ENCODE peak calls at places on chromosome 16, in ten cellular contexts. L is tibial nerve, X is AG09309, O is endodermal cell, T is thoracic aorta, E is fibroblast of the aortic adventitia, F is foreskin fibroblast, Y is HFF-Myc, S is pancreas, P is HCT116. J is an unnamed sample.

GRCh38 chr16:86901483-86901882 is 323.1 kb downstream of the FOXL1 start:
- DNase-seq in P (no peak), F (peak), X (no peak), O (no peak), T (no peak), S (peak), L (no peak), Y (no peak), E (peak), J (no peak)

GRCh38 chr16:66099261-66099660 is 267.2 kb upstream of the CDH5 start:
- DNase-seq in S (no peak), X (no peak), E (no peak), O (no peak), T (no peak), P (no peak), Y (no peak), L (no peak), F (no peak), J (no peak)

GRCh38 chr16:47424846-47425245 is 36.0 kb downstream of the ITFG1 start:
- DNase-seq in Y (no peak), E (no peak), P (no peak), F (no peak), L (no peak), O (peak), X (no peak), S (no peak), T (no peak), J (no peak)

GRCh38 chr16:70651524-70651923 is 5.2 kb downstream of the IL34 start:
- DNase-seq in S (no peak), X (no peak), O (no peak), L (no peak), T (no peak), E (no peak), Y (no peak), F (peak), P (no peak), J (no peak)

GRCh38 chr16:50469744-50470301 is 78.4 kb upstream of the NKD1 start:
- DNase-seq in L (no peak), S (no peak), T (no peak), O (no peak), Y (no peak), X (no peak), E (no peak), F (no peak), P (no peak), J (no peak)

GRCh38 chr16:31472559-31473203 is 729 bp downstream of the TGFB1I1 start:
- DNase-seq in F (peak), L (peak), S (peak), O (peak), Y (peak), E (peak), X (peak), T (peak), P (peak), J (peak)

GRCh38 chr16:24568392-24568791 is 29.0 kb downstream of the RBBP6 start:
- DNase-seq in S (no peak), T (no peak), L (no peak), Y (no peak), F (peak), P (no peak), O (no peak), X (peak), E (peak), J (no peak)

GRCh38 chr16:17564856-17565255 is 94.1 kb upstream of the XYLT1 start:
- DNase-seq in X (no peak), L (no peak), T (no peak), P (no peak), E (no peak), F (no peak), Y (no peak), S (no peak), O (no peak), J (no peak)

GRCh38 chr16:89023621-89024511 is 46.9 kb upstream of the CBFA2T3 start:
- DNase-seq in Y (no peak), L (no peak), X (no peak), S (peak), P (no peak), T (no peak), E (no peak), F (no peak), O (peak), J (no peak)

GRCh38 chr16:27781195-27781524 is 231.2 kb downstream of the KATNIP start:
- DNase-seq in L (no peak), X (no peak), E (peak), T (no peak), O (no peak), S (no peak), F (no peak), Y (no peak), P (no peak), J (no peak)

GRCh38 chr16:27778926-27779570 is 229.1 kb downstream of the KATNIP start:
- DNase-seq in O (no peak), S (no peak), P (no peak), X (no peak), T (no peak), Y (no peak), E (no peak), L (no peak), F (no peak), J (no peak)

GRCh38 chr16:27778171-27778925 is 228.4 kb downstream of the KATNIP start:
- DNase-seq in P (no peak), E (no peak), X (no peak), T (no peak), F (no peak), L (no peak), Y (no peak), S (no peak), O (no peak), J (no peak)

GRCh38 chr16:27780468-27781194 is 230.7 kb downstream of the KATNIP start:
- DNase-seq in E (no peak), F (no peak), L (no peak), X (no peak), O (no peak), P (no peak), T (no peak), Y (no peak), S (no peak), J (no peak)

GRCh38 chr16:27779719-27780161 is 229.8 kb downstream of the KATNIP start:
- DNase-seq in X (peak), L (peak), S (no peak), E (peak), T (no peak), Y (peak), O (peak), F (peak), P (no peak), J (no peak)
- TF ChIP-seq CTCF in X (peak), L (no peak), S (no peak), E (peak), T (peak), Y (peak), O (peak), F (peak), P (no peak), J (peak)

DNA sequence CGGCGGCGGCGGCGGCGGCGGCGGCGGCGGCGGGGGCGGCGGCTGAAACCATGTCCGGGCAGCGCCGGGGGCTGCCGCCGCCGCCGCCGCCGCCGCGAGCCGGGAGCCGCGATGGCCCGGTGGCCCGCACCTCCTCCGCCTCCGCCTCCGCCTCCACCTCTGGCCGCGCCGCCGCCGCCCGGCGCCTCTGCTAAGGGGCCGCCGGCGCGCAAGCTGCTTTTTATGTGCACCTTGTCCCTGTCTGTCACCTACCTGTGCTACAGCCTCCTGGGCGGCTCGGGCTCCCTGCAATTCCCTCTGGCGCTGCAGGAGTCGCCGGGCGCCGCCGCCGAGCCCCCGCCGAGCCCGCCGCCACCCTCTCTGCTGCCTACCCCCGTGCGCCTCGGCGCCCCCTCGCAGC is 548 bp downstream of the HS3ST4 start:
- DNase-seq in F (no peak), T (no peak), P (no peak), X (no peak), S (no peak), L (no peak), E (no peak), Y (no peak), O (peak), J (no peak)
- H3K4me3 ChIP-seq in F (no peak), T (no peak), P (no peak), X (no peak), S (no peak), L (no peak), E (no peak), Y (no peak), O (no peak), J (no peak)

GRCh38 chr16:58011652-58012051 is 10.4 kb downstream of the USB1 start:
- DNase-seq in F (peak), P (no peak), O (peak), Y (no peak), X (no peak), E (peak), T (no peak), S (no peak), L (no peak), J (peak)
- TF ChIP-seq CTCF in F (no peak), P (no peak), O (peak), Y (no peak), X (no peak), E (no peak), T (no peak), S (no peak), L (no peak), J (no peak)

GRCh38 chr16:69511641-69512040 is 54.1 kb upstream of the NFAT5 start:
- DNase-seq in O (no peak), P (no peak), X (no peak), S (no peak), Y (no peak), F (no peak), E (no peak), T (no peak), L (peak), J (no peak)

GRCh38 chr16:69509125-69509524 is 56.6 kb upstream of the NFAT5 start:
- DNase-seq in T (no peak), P (no peak), E (no peak), X (no peak), O (no peak), F (no peak), S (no peak), L (no peak), Y (no peak), J (no peak)

GRCh38 chr16:69513180-69513966 is 52.4 kb upstream of the NFAT5 start:
- DNase-seq in X (peak), E (peak), T (no peak), L (no peak), F (peak), O (peak), P (no peak), S (no peak), Y (peak), J (peak)

DNA sequence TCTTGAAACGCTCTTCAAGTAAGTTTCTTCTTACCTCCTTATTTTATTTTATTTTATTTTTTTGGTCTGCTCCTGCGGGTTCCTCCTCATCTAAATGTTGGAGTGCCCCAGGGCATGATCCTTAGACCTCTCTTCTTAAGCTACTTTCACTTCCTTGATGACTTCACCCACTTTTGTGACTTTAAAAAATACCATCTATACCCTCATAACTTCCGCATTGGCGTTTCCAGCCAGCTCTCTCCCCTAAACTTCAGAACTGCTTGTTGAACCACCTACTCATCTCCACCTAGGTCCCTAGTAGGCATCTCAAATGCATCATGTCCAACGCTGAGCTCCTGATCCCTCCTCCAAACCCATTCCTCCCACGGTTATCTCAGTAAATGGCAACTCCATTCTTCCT is 51.4 kb upstream of the NFAT5 start:
- DNase-seq in T (no peak), X (no peak), Y (no peak), F (no peak), E (no peak), S (no peak), L (no peak), P (no peak), O (no peak), J (no peak)
- H3K4me3 ChIP-seq in T (no peak), X (no peak), Y (no peak), F (no peak), E (no peak), S (no peak), L (no peak), P (peak), O (no peak), J (no peak)

GRCh38 chr16:56109205-56109604 is 82.1 kb upstream of the GNAO1 start:
- DNase-seq in F (no peak), E (no peak), P (no peak), Y (no peak), T (no peak), L (no peak), X (no peak), O (no peak), S (no peak), J (no peak)
- TF ChIP-seq CTCF in F (no peak), E (no peak), P (no peak), Y (no peak), T (no peak), L (no peak), X (no peak), O (no peak), S (no peak), J (no peak)

GRCh38 chr16:54931041-54931756 is 534 bp downstream of the IRX5 start:
- DNase-seq in L (no peak), Y (no peak), X (no peak), P (no peak), F (peak), T (no peak), S (peak), E (peak), O (peak), J (no peak)

GRCh38 chr16:54934536-54935410 is 4.1 kb downstream of the IRX5 start:
- DNase-seq in F (peak), O (peak), X (peak), Y (no peak), S (no peak), P (no peak), T (no peak), L (no peak), E (peak), J (no peak)

GRCh38 chr16:54933281-54934150 is 2.9 kb downstream of the IRX5 start:
- DNase-seq in Y (no peak), S (no peak), F (peak), P (no peak), O (peak), X (no peak), T (no peak), L (no peak), E (no peak), J (no peak)

GRCh38 chr16:54931757-54932660 is 1.3 kb downstream of the IRX5 start:
- DNase-seq in T (no peak), O (peak), E (peak), Y (no peak), P (no peak), S (peak), X (no peak), F (peak), L (no peak), J (no peak)

GRCh38 chr16:54932737-54933254 is 2.1 kb downstream of the IRX5 start:
- DNase-seq in X (no peak), T (no peak), F (peak), O (peak), L (no peak), E (no peak), S (no peak), Y (no peak), P (no peak), J (no peak)
- H3K4me3 ChIP-seq in X (peak), T (peak), F (peak), O (peak), L (no peak), E (peak), S (no peak), Y (peak), P (no peak), J (peak)

GRCh38 chr16:29912087-29912486 is 11.8 kb downstream of the ASPHD1 start:
- DNase-seq in E (no peak), L (no peak), S (no peak), X (no peak), F (no peak), Y (no peak), P (no peak), T (no peak), O (no peak), J (no peak)

GRCh38 chr16:29911676-29912010 is 11.4 kb downstream of the ASPHD1 start:
- DNase-seq in S (no peak), X (no peak), Y (no peak), L (no peak), P (no peak), E (no peak), T (no peak), O (peak), F (no peak), J (no peak)

GRCh38 chr16:29908719-29909220 is 8.5 kb downstream of the ASPHD1 start:
- DNase-seq in S (no peak), E (no peak), Y (no peak), T (no peak), F (no peak), L (no peak), O (no peak), P (no peak), X (no peak), J (no peak)

GRCh38 chr16:29909398-29909797 is 9.1 kb downstream of the ASPHD1 start:
- DNase-seq in X (no peak), L (no peak), E (no peak), S (no peak), F (peak), P (no peak), O (no peak), T (no peak), Y (no peak), J (no peak)

GRCh38 chr16:29910819-29911675 is 10.8 kb downstream of the ASPHD1 start:
- DNase-seq in T (no peak), X (no peak), F (no peak), E (no peak), Y (no peak), L (no peak), O (no peak), S (no peak), P (no peak), J (no peak)
- TF ChIP-seq CTCF in T (no peak), X (no peak), F (no peak), E (no peak), Y (no peak), L (no peak), O (peak), S (no peak), P (no peak), J (no peak)

GRCh38 chr16:2206780-2207433 is 1.7 kb downstream of the MLST8 start:
- DNase-seq in Y (no peak), O (no peak), X (no peak), L (no peak), F (no peak), E (no peak), S (no peak), P (no peak), T (no peak), J (no peak)
- H3K4me3 ChIP-seq in Y (peak), O (no peak), X (no peak), L (no peak), F (no peak), E (peak), S (no peak), P (no peak), T (no peak), J (peak)

GRCh38 chr16:67848118-67848517 is 625 bp upstream of the CENPT start:
- DNase-seq in P (no peak), T (no peak), L (no peak), S (no peak), E (no peak), X (no peak), Y (no peak), O (no peak), F (no peak), J (no peak)
- TF ChIP-seq CTCF in P (no peak), T (no peak), L (no peak), S (no peak), E (no peak), X (no peak), Y (no peak), O (no peak), F (no peak), J (no peak)

J was measured in AG04449.